ENCODE peak calls at places on chromosomes 4 and X, in seven cellular contexts. One of them, this sample, is unnamed.

GRCh38 chrX:24210190-24210589 is 60.7 kb downstream of the ZFX start:
- DNase-seq in H1: no peak
- DNase-seq in mesenchymal stem cell: no peak
- DNase-seq in IMR-90: no peak
- DNase-seq in H9: no peak
- DNase-seq in trophoblast cell: no peak
- DNase-seq in neuronal stem cell: no peak
- DNase-seq in this sample: no peak

GRCh38 chr4:4333265-4333706 is 43.2 kb downstream of the ZBTB49 start:
- DNase-seq in IMR-90: peak; percentile 84
- DNase-seq in H1: no peak
- DNase-seq in H9: no peak
- DNase-seq in trophoblast cell: no peak
- DNase-seq in neuronal stem cell: no peak
- DNase-seq in mesenchymal stem cell: peak; percentile 93
- DNase-seq in this sample: no peak

GRCh38 chr4:151029537-151029936 is 14.5 kb upstream of the LRBA start:
- DNase-seq in H1: no peak
- DNase-seq in mesenchymal stem cell: no peak
- DNase-seq in trophoblast cell: no peak
- DNase-seq in neuronal stem cell: no peak
- DNase-seq in H9: no peak
- DNase-seq in IMR-90: no peak
- DNase-seq in this sample: no peak

GRCh38 chrX:46628406-46629371 is 55.1 kb downstream of the CHST7 start:
- DNase-seq in H9: no peak
- DNase-seq in IMR-90: peak; percentile 62
- DNase-seq in H1: no peak
- DNase-seq in mesenchymal stem cell: peak; percentile 85
- DNase-seq in neuronal stem cell: no peak
- DNase-seq in trophoblast cell: peak; percentile 21
- DNase-seq in this sample: no peak

GRCh38 chr4:8332891-8333331 is 63.4 kb downstream of the HTRA3 start:
- DNase-seq in IMR-90: no peak
- DNase-seq in H9: no peak
- DNase-seq in trophoblast cell: no peak
- DNase-seq in mesenchymal stem cell: no peak
- DNase-seq in H1: no peak
- DNase-seq in neuronal stem cell: no peak
- DNase-seq in this sample: no peak

GRCh38 chrX:111041018-111041462 is 55.0 kb upstream of the PAK3 start:
- DNase-seq in trophoblast cell: peak; percentile 1
- DNase-seq in H9: no peak
- DNase-seq in neuronal stem cell: no peak
- DNase-seq in H1: no peak
- DNase-seq in IMR-90: peak; percentile 90
- DNase-seq in mesenchymal stem cell: peak; percentile 18
- DNase-seq in this sample: no peak

GRCh38 chr4:39469429-39470077 is 10.7 kb downstream of the LIAS start:
- DNase-seq in mesenchymal stem cell: peak; percentile 91
- DNase-seq in neuronal stem cell: peak; percentile 43
- DNase-seq in H9: peak; percentile 70
- DNase-seq in IMR-90: peak; percentile 87
- DNase-seq in trophoblast cell: peak; percentile 80
- DNase-seq in H1: no peak
- DNase-seq in this sample: peak; percentile 93

GRCh38 chrX:17072726-17073125 is 126.3 kb downstream of the REPS2 start:
- DNase-seq in mesenchymal stem cell: no peak
- DNase-seq in H9: no peak
- DNase-seq in IMR-90: no peak
- DNase-seq in H1: no peak
- DNase-seq in trophoblast cell: no peak
- DNase-seq in neuronal stem cell: no peak
- DNase-seq in this sample: no peak

GRCh38 chrX:121365572-121366161 is 318.3 kb downstream of the GLUD2 start:
- DNase-seq in neuronal stem cell: no peak
- DNase-seq in H1: no peak
- DNase-seq in trophoblast cell: peak; percentile 28
- DNase-seq in IMR-90: no peak
- DNase-seq in mesenchymal stem cell: no peak
- DNase-seq in H9: no peak
- DNase-seq in this sample: peak; percentile 46

GRCh38 chr4:125433453-125433852 is 118.7 kb downstream of the FAT4 start:
- DNase-seq in H9: no peak
- DNase-seq in IMR-90: peak; percentile 69
- DNase-seq in mesenchymal stem cell: peak; percentile 36
- DNase-seq in H1: no peak
- DNase-seq in trophoblast cell: no peak
- DNase-seq in neuronal stem cell: no peak
- DNase-seq in this sample: no peak

GRCh38 chrX:54808109-54808604 is 612 bp downstream of the MAGED2 start:
- DNase-seq in neuronal stem cell: peak; percentile 70
- DNase-seq in H1: peak; percentile 80
- DNase-seq in H9: peak; percentile 76
- DNase-seq in trophoblast cell: peak; percentile 14
- DNase-seq in IMR-90: no peak
- DNase-seq in mesenchymal stem cell: peak; percentile 62
- DNase-seq in this sample: no peak

GRCh38 chr4:56692576-56692975 is 11.5 kb upstream of the HOPX start:
- DNase-seq in neuronal stem cell: no peak
- DNase-seq in H1: no peak
- DNase-seq in H9: no peak
- DNase-seq in trophoblast cell: no peak
- DNase-seq in mesenchymal stem cell: peak; percentile 35
- DNase-seq in IMR-90: no peak
- DNase-seq in this sample: no peak

GRCh38 chr4:134695433-134695832 is 493.8 kb upstream of the PABPC4L start:
- DNase-seq in IMR-90: no peak
- DNase-seq in neuronal stem cell: no peak
- DNase-seq in trophoblast cell: no peak
- DNase-seq in H1: no peak
- DNase-seq in H9: no peak
- DNase-seq in mesenchymal stem cell: no peak
- DNase-seq in this sample: peak; percentile 10

GRCh38 chr4:182827981-182828677 is 89.1 kb downstream of the DCTD start:
- DNase-seq in H9: no peak
- DNase-seq in trophoblast cell: no peak
- DNase-seq in neuronal stem cell: no peak
- DNase-seq in mesenchymal stem cell: no peak
- DNase-seq in IMR-90: no peak
- DNase-seq in H1: no peak
- DNase-seq in this sample: no peak

GRCh38 chrX:19709812-19710518 is 177.4 kb downstream of the SH3KBP1 start:
- DNase-seq in trophoblast cell: peak; percentile 76
- DNase-seq in neuronal stem cell: no peak
- DNase-seq in H9: no peak
- DNase-seq in mesenchymal stem cell: peak; percentile 97
- DNase-seq in IMR-90: peak; percentile 93
- DNase-seq in H1: no peak
- DNase-seq in this sample: no peak

GRCh38 chr4:154686838-154687237 is 57.0 kb upstream of the LRAT start:
- DNase-seq in neuronal stem cell: no peak
- DNase-seq in H9: no peak
- DNase-seq in trophoblast cell: no peak
- DNase-seq in H1: no peak
- DNase-seq in mesenchymal stem cell: no peak
- DNase-seq in IMR-90: no peak
- DNase-seq in this sample: no peak

GRCh38 chr4:1179089-1179441 is 6.7 kb upstream of the SPON2 start:
- DNase-seq in H9: no peak
- DNase-seq in neuronal stem cell: no peak
- DNase-seq in H1: no peak
- DNase-seq in mesenchymal stem cell: no peak
- DNase-seq in IMR-90: no peak
- DNase-seq in trophoblast cell: no peak
- DNase-seq in this sample: no peak

GRCh38 chr4:95268819-95269565 is 279.8 kb downstream of the UNC5C start:
- DNase-seq in neuronal stem cell: no peak
- DNase-seq in H1: no peak
- DNase-seq in H9: no peak
- DNase-seq in mesenchymal stem cell: peak; percentile 30
- DNase-seq in trophoblast cell: no peak
- DNase-seq in IMR-90: peak; percentile 7
- DNase-seq in this sample: no peak

GRCh38 chr4:9924750-9925149 is 96.5 kb downstream of the SLC2A9 start:
- DNase-seq in trophoblast cell: no peak
- DNase-seq in H1: no peak
- DNase-seq in mesenchymal stem cell: no peak
- DNase-seq in IMR-90: peak; percentile 13
- DNase-seq in H9: no peak
- DNase-seq in neuronal stem cell: no peak
- DNase-seq in this sample: no peak

GRCh38 chr4:52726821-52727580 is 24.2 kb downstream of the ERVMER34-1 start:
- DNase-seq in IMR-90: no peak
- DNase-seq in trophoblast cell: peak; percentile 52
- DNase-seq in neuronal stem cell: no peak
- DNase-seq in mesenchymal stem cell: peak; percentile 18
- DNase-seq in H1: no peak
- DNase-seq in H9: no peak
- DNase-seq in this sample: no peak

GRCh38 chrX:103464774-103465117 is 54.5 kb downstream of the RAB40A start:
- DNase-seq in H1: peak; percentile 85
- DNase-seq in neuronal stem cell: peak; percentile 51
- DNase-seq in IMR-90: peak; percentile 72
- DNase-seq in trophoblast cell: peak; percentile 70
- DNase-seq in mesenchymal stem cell: peak; percentile 77
- DNase-seq in H9: peak; percentile 79
- DNase-seq in this sample: peak; percentile 81

GRCh38 chr4:75345436-75345835 is 168.8 kb downstream of the RCHY1 start:
- DNase-seq in neuronal stem cell: no peak
- DNase-seq in trophoblast cell: no peak
- DNase-seq in H9: no peak
- DNase-seq in IMR-90: peak; percentile 72
- DNase-seq in H1: no peak
- DNase-seq in mesenchymal stem cell: peak; percentile 33
- DNase-seq in this sample: no peak

GRCh38 chr4:3236326-3236878 is 12.6 kb upstream of the MSANTD1 start:
- DNase-seq in H1: no peak
- DNase-seq in trophoblast cell: no peak
- DNase-seq in mesenchymal stem cell: no peak
- DNase-seq in IMR-90: no peak
- DNase-seq in H9: no peak
- DNase-seq in neuronal stem cell: no peak
- DNase-seq in this sample: no peak

GRCh38 chr4:3235581-3235980 is 13.4 kb upstream of the MSANTD1 start:
- DNase-seq in H1: no peak
- DNase-seq in neuronal stem cell: no peak
- DNase-seq in H9: no peak
- DNase-seq in mesenchymal stem cell: no peak
- DNase-seq in trophoblast cell: no peak
- DNase-seq in IMR-90: no peak
- DNase-seq in this sample: no peak

GRCh38 chr4:3237711-3238560 is 11.0 kb upstream of the MSANTD1 start:
- DNase-seq in IMR-90: no peak
- DNase-seq in neuronal stem cell: no peak
- DNase-seq in H9: no peak
- DNase-seq in trophoblast cell: no peak
- DNase-seq in mesenchymal stem cell: no peak
- DNase-seq in H1: no peak
- DNase-seq in this sample: no peak

GRCh38 chr4:3238721-3239120 is 10.2 kb upstream of the MSANTD1 start:
- DNase-seq in H1: no peak
- DNase-seq in trophoblast cell: no peak
- DNase-seq in mesenchymal stem cell: no peak
- DNase-seq in neuronal stem cell: no peak
- DNase-seq in H9: no peak
- DNase-seq in IMR-90: no peak
- DNase-seq in this sample: no peak

GRCh38 chr4:3237266-3237665 is 11.7 kb upstream of the MSANTD1 start:
- DNase-seq in H9: no peak
- DNase-seq in neuronal stem cell: no peak
- DNase-seq in trophoblast cell: no peak
- DNase-seq in IMR-90: no peak
- DNase-seq in H1: no peak
- DNase-seq in mesenchymal stem cell: no peak
- DNase-seq in this sample: no peak
- H3K4me1 ChIP-seq in H9: peaks cover 3% of the 10 kb centered on the region
- H3K4me1 ChIP-seq in neuronal stem cell: peaks cover 9% of the 10 kb centered on the region
- H3K4me1 ChIP-seq in trophoblast cell: no peaks in the 10 kb centered on the region
- H3K4me1 ChIP-seq in IMR-90: peaks cover 9% of the 10 kb centered on the region
- H3K4me1 ChIP-seq in H1: peaks cover 17% of the 10 kb centered on the region
- H3K4me1 ChIP-seq in mesenchymal stem cell: peaks cover 10% of the 10 kb centered on the region
- H3K4me1 ChIP-seq in this sample: no peaks in the 10 kb centered on the region

DNA sequence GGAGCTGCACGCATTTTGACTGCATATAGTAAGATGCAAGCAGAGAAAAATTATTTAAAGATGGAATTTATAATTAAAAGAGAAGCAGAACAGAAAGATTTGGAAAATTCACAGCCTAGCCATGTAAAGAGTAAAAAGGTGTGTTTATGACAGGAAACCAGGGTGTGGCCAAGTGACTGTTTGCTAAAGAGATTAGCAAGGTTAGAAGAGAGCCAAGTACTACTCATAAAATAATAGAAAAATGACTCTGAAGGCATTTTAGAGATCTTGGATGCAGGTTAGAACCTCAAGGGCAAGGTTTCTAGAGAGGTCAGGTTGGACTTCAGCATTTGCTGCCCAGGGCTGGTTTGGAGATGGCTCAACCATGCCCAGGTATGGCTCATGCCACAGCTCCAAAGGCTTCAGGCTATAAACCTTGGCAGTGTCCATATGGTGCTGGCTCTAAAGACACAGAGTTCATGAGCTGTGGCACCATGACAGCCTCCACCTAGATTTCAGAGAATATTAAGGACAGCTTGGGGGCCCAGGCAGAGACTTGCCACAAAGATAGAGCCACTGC is 40.6 kb upstream of the ADGRA3 start:
- DNase-seq in H9: no peak
- DNase-seq in neuronal stem cell: no peak
- DNase-seq in trophoblast cell: no peak
- DNase-seq in IMR-90: no peak
- DNase-seq in H1: no peak
- DNase-seq in mesenchymal stem cell: no peak
- DNase-seq in this sample: no peak
- H4K8ac ChIP-seq in H9: no peak overlapping the region
- H4K8ac ChIP-seq in neuronal stem cell: no peak overlapping the region
- H4K8ac ChIP-seq in trophoblast cell: peak overlapping the region; percentile 19
- H4K8ac ChIP-seq in IMR-90: no peak overlapping the region
- H4K8ac ChIP-seq in H1: no peak overlapping the region
- H4K8ac ChIP-seq in mesenchymal stem cell: no peak overlapping the region
- H4K8ac ChIP-seq in this sample: no peak overlapping the region

DNA sequence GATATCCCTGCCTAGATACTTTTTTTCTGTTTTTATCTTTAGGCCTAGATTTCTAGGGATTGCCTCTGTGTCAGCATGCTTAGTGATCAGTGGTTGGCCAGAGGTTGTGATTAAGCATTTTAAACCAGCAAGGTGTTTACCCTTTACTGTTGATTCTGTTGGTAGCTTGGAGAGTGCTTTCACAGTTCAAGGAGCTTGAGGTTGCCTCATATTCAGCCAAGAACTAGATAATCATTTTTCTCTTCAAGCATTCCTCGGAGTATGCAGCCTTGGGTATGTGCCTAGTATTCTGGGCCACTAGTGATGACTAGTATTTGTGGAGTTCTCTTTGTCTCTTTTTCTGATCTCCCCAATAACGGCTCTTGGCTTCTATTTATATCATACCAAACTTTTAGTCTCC is 20.4 kb downstream of the APOOL start:
- DNase-seq in mesenchymal stem cell: no peak
- DNase-seq in trophoblast cell: no peak
- DNase-seq in IMR-90: peak; percentile 13
- DNase-seq in neuronal stem cell: no peak
- DNase-seq in H9: no peak
- DNase-seq in H1: no peak
- DNase-seq in this sample: no peak
- H2AK5ac ChIP-seq in mesenchymal stem cell: no peak overlapping the region
- H2AK5ac ChIP-seq in trophoblast cell: no peak overlapping the region
- H2AK5ac ChIP-seq in IMR-90: no peak overlapping the region
- H2AK5ac ChIP-seq in neuronal stem cell: no peak overlapping the region
- H2AK5ac ChIP-seq in H9: no peak overlapping the region
- H2AK5ac ChIP-seq in H1: no peak overlapping the region
- H2AK5ac ChIP-seq in this sample: no peak overlapping the region

GRCh38 chrX:8869812-8870211 is 68.6 kb upstream of the FAM9A start:
- DNase-seq in H1: no peak
- DNase-seq in neuronal stem cell: no peak
- DNase-seq in IMR-90: no peak
- DNase-seq in trophoblast cell: no peak
- DNase-seq in mesenchymal stem cell: no peak
- DNase-seq in H9: no peak
- DNase-seq in this sample: no peak
- H3K4me1 ChIP-seq in H1: peaks cover 4% of the 10 kb centered on the region
- H3K4me1 ChIP-seq in neuronal stem cell: no peaks in the 10 kb centered on the region
- H3K4me1 ChIP-seq in IMR-90: peaks cover 6% of the 10 kb centered on the region
- H3K4me1 ChIP-seq in trophoblast cell: no peaks in the 10 kb centered on the region
- H3K4me1 ChIP-seq in mesenchymal stem cell: peaks cover 4% of the 10 kb centered on the region
- H3K4me1 ChIP-seq in H9: peaks cover 13% of the 10 kb centered on the region
- H3K4me1 ChIP-seq in this sample: no peaks in the 10 kb centered on the region

This sample was measured in mesendoderm.